ENCODE peak calls at places on chromosome 17, in ten cellular contexts. A, W, S, F, I, Y, B, R, L and U are unnamed samples. For H3K9me3, the result is how much of the 10 kb centered on the place peaks cover.

GRCh38 chr17:8964801-8965393 is 610 bp downstream of the PIK3R5 start:
- DNase-seq in A (no peak), W (peak), S (no peak), F (no peak), I (no peak), Y (no peak), B (no peak), R (no peak), L (no peak), U (no peak)

GRCh38 chr17:36629252-36629847 is 28.0 kb downstream of the MRM1 start:
- DNase-seq in A (peak), W (peak), S (peak), F (peak), I (peak), Y (peak), B (peak), R (peak), L (peak), U (peak)

GRCh38 chr17:13957636-13958035 is 111.7 kb upstream of the COX10 start:
- DNase-seq in A (no peak), W (no peak), S (no peak), F (no peak), I (no peak), Y (no peak), B (no peak), R (no peak), L (peak), U (no peak)

GRCh38 chr17:35612924-35613521 is 25.9 kb downstream of the AP2B1 start:
- DNase-seq in A (peak), W (peak), S (peak), F (no peak), I (no peak), Y (no peak), B (peak), R (no peak), L (peak), U (peak)

GRCh38 chr17:39239640-39240314 is 14.0 kb upstream of the STAC2 start:
- DNase-seq in A (peak), W (peak), S (peak), F (peak), I (peak), Y (no peak), B (peak), R (no peak), L (no peak), U (peak)

GRCh38 chr17:81346908-81347349 is 48.3 kb upstream of the BAHCC1 start:
- DNase-seq in A (no peak), W (no peak), S (no peak), F (no peak), I (no peak), Y (no peak), B (no peak), R (peak), L (no peak), U (no peak)

GRCh38 chr17:68462381-68463210 is 5.3 kb upstream of the WIPI1 start:
- DNase-seq in A (peak), W (peak), S (peak), F (peak), I (peak), Y (peak), B (peak), R (peak), L (peak), U (peak)

GRCh38 chr17:34201767-34202166 is 53.3 kb upstream of the CCL2 start:
- DNase-seq in A (no peak), W (no peak), S (no peak), F (no peak), I (no peak), Y (no peak), B (no peak), R (no peak), L (no peak), U (no peak)

GRCh38 chr17:42679001-42679491 is 2.3 kb upstream of the PLEKHH3 start:
- DNase-seq in A (peak), W (no peak), S (peak), F (no peak), I (no peak), Y (no peak), B (no peak), R (peak), L (peak), U (peak)

GRCh38 chr17:3535253-3535995 is 22.2 kb downstream of the TRPV3 start:
- DNase-seq in A (peak), W (peak), S (peak), F (no peak), I (peak), Y (peak), B (peak), R (peak), L (peak), U (peak)

GRCh38 chr17:77540975-77541374 is 400.2 kb downstream of the SEC14L1 start:
- DNase-seq in A (peak), W (no peak), S (no peak), F (no peak), I (no peak), Y (no peak), B (no peak), R (no peak), L (no peak), U (no peak)

GRCh38 chr17:71472809-71473789 is 647.7 kb upstream of the SOX9 start:
- DNase-seq in A (peak), W (no peak), S (peak), F (no peak), I (no peak), Y (no peak), B (no peak), R (no peak), L (peak), U (no peak)

GRCh38 chr17:41382396-41382795 is 290 bp upstream of the KRT34 start:
- DNase-seq in A (peak), W (no peak), S (no peak), F (no peak), I (no peak), Y (no peak), B (no peak), R (no peak), L (no peak), U (no peak)

GRCh38 chr17:41494524-41494923 is 4.8 kb upstream of the KRT36 start:
- DNase-seq in A (no peak), W (no peak), S (no peak), F (no peak), I (no peak), Y (no peak), B (no peak), R (no peak), L (no peak), U (no peak)

GRCh38 chr17:76714822-76715461 is 4.2 kb upstream of the MXRA7 start:
- DNase-seq in A (peak), W (peak), S (peak), F (peak), I (peak), Y (peak), B (peak), R (peak), L (peak), U (peak)

GRCh38 chr17:50186661-50187402 is 14.6 kb downstream of the COL1A1 start:
- DNase-seq in A (no peak), W (no peak), S (no peak), F (no peak), I (no peak), Y (no peak), B (no peak), R (no peak), L (peak), U (no peak)

GRCh38 chr17:10447035-10447931 is 22.1 kb downstream of the MYH4 start:
- DNase-seq in A (no peak), W (no peak), S (no peak), F (no peak), I (no peak), Y (no peak), B (no peak), R (no peak), L (peak), U (peak)

GRCh38 chr17:80219777-80220708 is at the start of the genes SGSH and SLC26A11:
- DNase-seq in A (peak), W (peak), S (peak), F (peak), I (peak), Y (peak), B (peak), R (peak), L (peak), U (peak)

GRCh38 chr17:58756246-58757161 is 850 bp downstream of the PPM1E start:
- DNase-seq in A (peak), W (peak), S (no peak), F (no peak), I (no peak), Y (no peak), B (no peak), R (no peak), L (peak), U (no peak)

GRCh38 chr17:75077072-75077489 is 10.7 kb upstream of the SLC16A5 start:
- DNase-seq in A (peak), W (no peak), S (peak), F (no peak), I (no peak), Y (no peak), B (no peak), R (peak), L (no peak), U (peak)

GRCh38 chr17:6700948-6701307 is 12.2 kb downstream of the SLC13A5 start:
- DNase-seq in A (peak), W (no peak), S (no peak), F (no peak), I (no peak), Y (no peak), B (no peak), R (no peak), L (no peak), U (no peak)

GRCh38 chr17:66468241-66469087 is 166.1 kb downstream of the PRKCA start:
- DNase-seq in A (no peak), W (no peak), S (no peak), F (no peak), I (no peak), Y (no peak), B (no peak), R (no peak), L (peak), U (no peak)

GRCh38 chr17:77916284-77916683 is 42.2 kb upstream of the TNRC6C start:
- DNase-seq in A (no peak), W (no peak), S (no peak), F (no peak), I (no peak), Y (no peak), B (no peak), R (no peak), L (no peak), U (no peak)

GRCh38 chr17:4724655-4725054 is 6.6 kb upstream of the MED11 start:
- DNase-seq in A (no peak), W (no peak), S (no peak), F (no peak), I (no peak), Y (no peak), B (no peak), R (no peak), L (no peak), U (no peak)

GRCh38 chr17:4722678-4723240 is 8.5 kb upstream of the MED11 start:
- DNase-seq in A (no peak), W (no peak), S (no peak), F (no peak), I (no peak), Y (no peak), B (no peak), R (no peak), L (no peak), U (no peak)

GRCh38 chr17:4725646-4726300 is 5.5 kb upstream of the MED11 start:
- DNase-seq in A (no peak), W (no peak), S (no peak), F (no peak), I (no peak), Y (no peak), B (no peak), R (no peak), L (no peak), U (no peak)

GRCh38 chr17:4733073-4733531 is 1.9 kb downstream of the MED11 start:
- DNase-seq in A (peak), W (no peak), S (no peak), F (no peak), I (no peak), Y (no peak), B (no peak), R (no peak), L (no peak), U (no peak)

DNA sequence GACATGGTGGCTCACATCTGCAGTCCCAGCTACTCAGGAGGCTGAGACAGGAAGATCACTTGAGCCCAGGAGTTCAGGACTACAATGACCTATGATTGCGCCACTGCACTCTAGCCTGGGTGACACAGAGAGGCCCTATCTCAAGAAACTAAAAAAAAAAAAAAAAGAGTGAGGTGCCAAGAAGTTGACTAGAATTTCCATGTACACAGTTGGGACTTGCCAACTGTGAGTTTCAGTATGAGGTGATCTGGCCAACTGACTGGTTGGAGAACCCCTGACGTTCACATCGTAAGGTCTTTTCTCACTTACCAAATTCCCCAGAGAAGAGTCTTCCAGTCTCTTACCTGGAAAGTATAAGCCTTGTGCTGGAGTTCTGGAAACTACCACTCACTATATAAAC is 3.1 kb upstream of the MED11 start:
- DNase-seq in A (no peak), W (no peak), S (no peak), F (no peak), I (no peak), Y (no peak), B (no peak), R (no peak), L (peak), U (no peak)
- H3K9me3 ChIP-seq in A (under half), W (under half), S (under half), F (under half), I (under half), Y (under half), B (under half), R (under half), L (under half), U (under half)

GRCh38 chr17:12730421-12730820 is 58.9 kb upstream of the ARHGAP44 start:
- DNase-seq in A (no peak), W (no peak), S (no peak), F (no peak), I (no peak), Y (no peak), B (no peak), R (no peak), L (no peak), U (no peak)
- H3K27ac ChIP-seq in A (peak), W (no peak), S (peak), F (no peak), I (no peak), Y (peak), B (peak), R (no peak), L (peak), U (peak)

GRCh38 chr17:22506231-22506630 is 813.9 kb downstream of the KCNJ18 start:
- DNase-seq in A (no peak), W (no peak), S (no peak), F (no peak), I (no peak), Y (no peak), B (no peak), R (no peak), L (no peak), U (no peak)

GRCh38 chr17:22506861-22507260 is 814.5 kb downstream of the KCNJ18 start:
- DNase-seq in A (no peak), W (no peak), S (no peak), F (no peak), I (no peak), Y (no peak), B (no peak), R (no peak), L (no peak), U (no peak)

GRCh38 chr17:22507823-22508222 is 815.5 kb downstream of the KCNJ18 start:
- DNase-seq in A (no peak), W (no peak), S (no peak), F (no peak), I (no peak), Y (no peak), B (no peak), R (no peak), L (no peak), U (no peak)

GRCh38 chr17:22503322-22503899 is 811.1 kb downstream of the KCNJ18 start:
- DNase-seq in A (no peak), W (no peak), S (no peak), F (no peak), I (no peak), Y (no peak), B (no peak), R (no peak), L (no peak), U (no peak)

DNA sequence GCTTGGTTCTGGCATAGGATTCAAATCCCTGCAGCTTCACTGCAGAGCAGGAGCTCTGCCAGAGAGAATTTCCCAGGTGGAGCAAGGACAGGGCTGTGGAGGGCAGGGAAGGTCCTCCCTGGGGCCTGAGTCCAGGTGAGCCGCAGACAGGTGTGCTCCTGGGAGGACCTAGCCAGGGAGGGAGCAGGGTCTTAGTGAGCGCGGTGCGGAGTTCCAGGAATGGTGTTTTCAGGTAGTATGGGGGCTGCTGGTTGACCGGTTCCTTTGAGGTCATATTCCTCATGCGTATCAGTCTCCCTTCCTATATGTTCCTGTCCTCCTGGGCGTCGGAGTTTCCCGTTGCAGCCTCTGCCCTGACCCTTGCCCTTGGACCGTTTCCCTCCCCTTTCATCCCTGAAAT is 813.3 kb downstream of the KCNJ18 start:
- DNase-seq in A (no peak), W (no peak), S (no peak), F (no peak), I (no peak), Y (no peak), B (no peak), R (no peak), L (no peak), U (no peak)
- H3K9me3 ChIP-seq in A (half or more), W (under half), S (under half), F (under half), I (under half), Y (under half), B (under half), R (under half), L (under half), U (under half)

GRCh38 chr17:31541559-31541958 is 150.1 kb downstream of the RAB11FIP4 start:
- DNase-seq in A (peak), W (no peak), S (peak), F (no peak), I (no peak), Y (no peak), B (no peak), R (no peak), L (no peak), U (no peak)
- H3K27ac ChIP-seq in A (no peak), W (no peak), S (no peak), F (no peak), I (no peak), Y (no peak), B (no peak), R (no peak), L (no peak), U (no peak)

GRCh38 chr17:20999841-21000532 is 42.8 kb downstream of the USP22 start:
- DNase-seq in A (peak), W (no peak), S (no peak), F (no peak), I (no peak), Y (no peak), B (no peak), R (no peak), L (no peak), U (no peak)
- H3K9me3 ChIP-seq in A (under half), W (under half), S (under half), F (under half), I (under half), Y (under half), B (under half), R (under half), L (under half), U (under half)

GRCh38 chr17:1583569-1583968 is 21.0 kb upstream of the PITPNA start:
- DNase-seq in A (no peak), W (no peak), S (no peak), F (no peak), I (no peak), Y (no peak), B (no peak), R (no peak), L (no peak), U (no peak)
- H3K27ac ChIP-seq in A (no peak), W (no peak), S (no peak), F (no peak), I (no peak), Y (no peak), B (no peak), R (no peak), L (no peak), U (no peak)

GRCh38 chr17:83181991-83182619 is 102.7 kb downstream of the METRNL start:
- DNase-seq in A (peak), W (no peak), S (no peak), F (no peak), I (no peak), Y (no peak), B (no peak), R (no peak), L (no peak), U (no peak)

GRCh38 chr17:83183951-83184506 is 104.6 kb downstream of the METRNL start:
- DNase-seq in A (no peak), W (no peak), S (no peak), F (no peak), I (no peak), Y (no peak), B (peak), R (no peak), L (no peak), U (no peak)

GRCh38 chr17:83182620-83183063 is 103.2 kb downstream of the METRNL start:
- DNase-seq in A (peak), W (no peak), S (no peak), F (no peak), I (no peak), Y (no peak), B (peak), R (peak), L (no peak), U (no peak)

GRCh38 chr17:83185023-83186002 is 105.9 kb downstream of the METRNL start:
- DNase-seq in A (no peak), W (no peak), S (no peak), F (no peak), I (no peak), Y (no peak), B (no peak), R (no peak), L (no peak), U (no peak)

DNA sequence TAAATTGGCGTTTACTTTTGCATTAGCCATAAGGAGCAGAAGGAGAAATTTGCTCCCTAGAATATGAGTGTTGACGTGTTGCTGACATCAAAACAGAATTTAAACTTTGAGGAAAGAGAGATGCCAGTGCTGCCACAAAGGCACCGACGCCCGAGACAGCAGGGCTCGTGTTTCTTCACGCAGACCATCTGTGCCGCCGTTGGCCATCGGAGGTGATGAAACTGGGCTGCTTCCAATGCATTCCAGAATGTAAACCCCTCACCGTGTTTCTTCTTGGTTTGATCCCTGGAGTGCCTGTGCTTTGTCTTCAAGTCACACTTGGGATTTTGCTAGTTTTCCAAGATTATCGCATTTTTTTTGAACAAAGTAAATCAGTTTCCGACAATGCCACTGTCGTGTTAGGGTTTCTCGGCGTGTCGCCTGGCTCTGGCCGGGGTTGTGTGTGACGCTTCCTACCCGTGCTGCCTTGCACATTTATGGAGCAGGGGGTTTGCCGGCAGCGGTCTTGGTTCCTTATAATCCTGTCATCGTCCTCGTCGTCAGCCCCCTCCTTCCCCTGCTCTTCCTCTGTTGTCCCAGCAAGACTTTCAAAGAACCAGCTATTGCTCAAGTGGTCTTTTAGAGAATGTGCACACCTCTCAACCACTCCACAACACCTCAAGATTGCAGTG is 103.9 kb downstream of the METRNL start:
- DNase-seq in A (no peak), W (no peak), S (no peak), F (no peak), I (no peak), Y (no peak), B (no peak), R (no peak), L (peak), U (no peak)
- H3K9me3 ChIP-seq in A (under half), W (under half), S (under half), F (under half), I (under half), Y (under half), B (under half), R (under half), L (under half), U (under half)